ENCODE peak calls at places on chromosomes 4 and X, in four cellular contexts. I is K562, Q is SK-N-SH, L is GM12878. K is an unnamed sample.
A peak's percentile ranks its signal among the peaks of the same experiment; 100 is the strongest.

GRCh38 chr4:129545599-129546278 is 449.8 kb downstream of the C4orf33 start:
- DNase-seq in I (no peak), Q (no peak), L (no peak), K (no peak)

GRCh38 chr4:184938871-184939270 is 79.4 kb upstream of the HELT start:
- DNase-seq in I (no peak), Q (no peak), L (no peak), K (no peak)

GRCh38 chrX:133171962-133172708 is 46.0 kb downstream of the TFDP3 start:
- DNase-seq in I (no peak), Q (peak; percentile 24), L (no peak), K (no peak)

GRCh38 chr4:181970356-181970755 is 272.8 kb upstream of the TENM3 start:
- DNase-seq in I (no peak), Q (no peak), L (no peak), K (no peak)

GRCh38 chr4:24799544-24800272 is 4.3 kb downstream of the SOD3 start:
- DNase-seq in I (no peak), Q (peak; percentile 27), L (no peak), K (no peak)

GRCh38 chr4:65791807-65792308 is 121.6 kb upstream of the EPHA5 start:
- DNase-seq in I (no peak), Q (no peak), L (no peak), K (no peak)

GRCh38 chr4:36351082-36351666 is 69.8 kb downstream of the DTHD1 start:
- DNase-seq in I (peak; percentile 17), Q (peak; percentile 18), L (peak; percentile 37), K (peak; percentile 13)

GRCh38 chrX:120514236-120514635 is 45.1 kb upstream of the LAMP2 start:
- DNase-seq in I (peak; percentile 23), Q (peak; percentile 33), L (no peak), K (no peak)

GRCh38 chr4:164753873-164754488 is at the start of gene SMIM31:
- DNase-seq in I (no peak), Q (no peak), L (no peak), K (no peak)

GRCh38 chr4:47031011-47031678 is at the start of gene GABRB1:
- DNase-seq in I (no peak), Q (peak; percentile 38), L (no peak), K (peak; percentile 50)

GRCh38 chr4:17763931-17764330 is 17.5 kb downstream of the FAM184B start:
- DNase-seq in I (no peak), Q (peak; percentile 33), L (no peak), K (no peak)

GRCh38 chrX:76148753-76149152 is 24.1 kb upstream of the PBDC1 start:
- DNase-seq in I (no peak), Q (no peak), L (peak; percentile 45), K (no peak)

GRCh38 chr4:22607382-22607781 is 85.4 kb upstream of the GBA3 start:
- DNase-seq in I (no peak), Q (peak; percentile 59), L (no peak), K (no peak)

GRCh38 chrX:9560219-9560618 is 95.4 kb downstream of the TBL1X start:
- DNase-seq in I (no peak), Q (no peak), L (no peak), K (no peak)

GRCh38 chr4:95572304-95572991 is 23.7 kb upstream of the UNC5C start:
- DNase-seq in I (no peak), Q (no peak), L (no peak), K (no peak)

GRCh38 chrX:48022740-48023139 is 16.0 kb downstream of the SPACA5 start:
- DNase-seq in I (no peak), Q (no peak), L (no peak), K (no peak)

GRCh38 chrX:48028091-48028490 is 21.3 kb downstream of the SPACA5 start:
- DNase-seq in I (no peak), Q (no peak), L (no peak), K (no peak)

GRCh38 chrX:48022100-48022499 is 15.3 kb downstream of the SPACA5 start:
- DNase-seq in I (no peak), Q (no peak), L (no peak), K (no peak)

GRCh38 chrX:48021026-48021900 is 14.5 kb downstream of the SPACA5 start:
- DNase-seq in I (peak; percentile 52), Q (peak; percentile 86), L (peak; percentile 62), K (no peak)

DNA sequence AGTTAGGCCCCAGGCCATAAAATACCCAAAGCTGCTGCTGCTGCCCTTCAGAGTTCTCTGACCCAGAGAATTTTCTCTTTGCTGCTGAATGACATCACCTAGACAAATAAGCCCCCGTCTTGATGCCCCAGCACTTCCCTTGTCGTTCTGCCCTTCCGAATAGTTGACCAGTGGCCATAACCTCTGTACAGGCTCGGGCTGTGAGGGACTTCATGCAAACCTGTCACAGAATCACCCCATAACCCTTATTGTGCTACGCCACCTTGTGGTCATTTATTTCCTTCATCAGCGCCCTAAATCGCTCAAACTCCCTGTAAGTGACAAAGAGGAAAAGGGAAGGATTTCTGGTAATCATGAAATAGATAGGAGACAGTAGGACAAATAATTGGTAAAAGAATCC is 18.8 kb downstream of the SPACA5 start:
- DNase-seq in I (peak; percentile 48), Q (peak; percentile 55), L (peak; percentile 28), K (no peak)
- TF ChIP-seq SIN3A in I (no peak), Q (no peak), L (no peak), K (no peak)

GRCh38 chr4:52704133-52704532 is 45.0 kb upstream of the USP46 start:
- DNase-seq in I (no peak), Q (no peak), L (no peak), K (no peak)

GRCh38 chr4:52704676-52705075 is 45.6 kb upstream of the USP46 start:
- DNase-seq in I (no peak), Q (no peak), L (no peak), K (no peak)

DNA sequence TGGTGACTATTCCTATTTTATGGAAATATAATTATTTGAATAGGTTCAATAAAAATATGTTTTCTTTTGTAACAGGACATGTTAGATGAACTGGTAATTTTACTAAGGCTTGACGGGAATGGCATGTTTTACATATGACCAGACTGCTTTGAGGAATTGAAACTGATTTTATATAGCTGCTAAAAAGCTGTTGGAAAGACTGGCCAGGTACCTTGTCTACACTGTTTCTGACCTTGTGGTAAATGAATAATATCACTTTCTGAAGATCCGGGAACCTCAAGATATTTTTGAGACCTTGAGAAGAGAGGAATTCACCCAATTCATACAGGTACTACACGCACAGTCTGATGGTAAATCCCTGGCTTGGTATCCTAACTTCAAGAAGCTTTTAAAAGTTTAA is 42.1 kb upstream of the USP46 start:
- DNase-seq in I (no peak), Q (no peak), L (peak; percentile 75), K (no peak)
- TF ChIP-seq REST in I (no peak), Q (no peak), L (no peak), K (no peak)

GRCh38 chr4:108166441-108167315 is 2.1 kb downstream of the LEF1 start:
- DNase-seq in I (peak; percentile 69), Q (peak; percentile 47), L (no peak), K (no peak)

GRCh38 chr4:108166038-108166437 is 2.7 kb downstream of the LEF1 start:
- DNase-seq in I (peak; percentile 22), Q (no peak), L (no peak), K (no peak)

GRCh38 chr4:108168213-108168671 is 490 bp downstream of the LEF1 start:
- DNase-seq in I (no peak), Q (no peak), L (no peak), K (no peak)

GRCh38 chr4:108163352-108163751 is 5.4 kb downstream of the LEF1 start:
- DNase-seq in I (no peak), Q (no peak), L (no peak), K (no peak)

GRCh38 chr4:108165601-108166000 is 3.1 kb downstream of the LEF1 start:
- DNase-seq in I (no peak), Q (no peak), L (no peak), K (no peak)
- TF ChIP-seq SIN3A in I (no peak), Q (no peak), L (peak; percentile 1), K (no peak)

GRCh38 chr4:119788334-119789266 is 160.0 kb upstream of the PDE5A start:
- DNase-seq in I (no peak), Q (no peak), L (no peak), K (no peak)
- TF ChIP-seq REST in I (no peak), Q (no peak), L (no peak), K (no peak)

DNA sequence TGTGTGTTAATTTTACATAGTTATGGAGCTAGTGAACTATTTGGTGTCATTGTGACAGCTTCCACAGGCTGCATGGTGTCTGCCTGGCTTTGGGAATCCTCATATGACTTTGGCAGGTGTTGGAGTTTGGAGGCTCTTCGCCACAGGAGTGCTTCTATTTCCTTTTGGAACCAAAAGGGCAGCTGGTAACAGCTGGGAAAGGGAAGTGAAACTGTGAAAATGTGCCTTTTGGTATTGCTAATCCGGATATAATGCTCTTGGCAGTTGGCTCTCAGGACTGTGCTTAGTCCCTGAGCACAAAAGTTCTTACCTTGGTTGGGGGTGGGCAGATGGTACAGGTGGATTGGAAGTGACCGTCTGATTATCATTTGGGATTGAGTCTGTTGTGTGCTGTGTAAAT is 18.1 kb downstream of the OFD1 start:
- DNase-seq in I (no peak), Q (no peak), L (no peak), K (no peak)
- TF ChIP-seq SIN3A in I (no peak), Q (no peak), L (no peak), K (no peak)

DNA sequence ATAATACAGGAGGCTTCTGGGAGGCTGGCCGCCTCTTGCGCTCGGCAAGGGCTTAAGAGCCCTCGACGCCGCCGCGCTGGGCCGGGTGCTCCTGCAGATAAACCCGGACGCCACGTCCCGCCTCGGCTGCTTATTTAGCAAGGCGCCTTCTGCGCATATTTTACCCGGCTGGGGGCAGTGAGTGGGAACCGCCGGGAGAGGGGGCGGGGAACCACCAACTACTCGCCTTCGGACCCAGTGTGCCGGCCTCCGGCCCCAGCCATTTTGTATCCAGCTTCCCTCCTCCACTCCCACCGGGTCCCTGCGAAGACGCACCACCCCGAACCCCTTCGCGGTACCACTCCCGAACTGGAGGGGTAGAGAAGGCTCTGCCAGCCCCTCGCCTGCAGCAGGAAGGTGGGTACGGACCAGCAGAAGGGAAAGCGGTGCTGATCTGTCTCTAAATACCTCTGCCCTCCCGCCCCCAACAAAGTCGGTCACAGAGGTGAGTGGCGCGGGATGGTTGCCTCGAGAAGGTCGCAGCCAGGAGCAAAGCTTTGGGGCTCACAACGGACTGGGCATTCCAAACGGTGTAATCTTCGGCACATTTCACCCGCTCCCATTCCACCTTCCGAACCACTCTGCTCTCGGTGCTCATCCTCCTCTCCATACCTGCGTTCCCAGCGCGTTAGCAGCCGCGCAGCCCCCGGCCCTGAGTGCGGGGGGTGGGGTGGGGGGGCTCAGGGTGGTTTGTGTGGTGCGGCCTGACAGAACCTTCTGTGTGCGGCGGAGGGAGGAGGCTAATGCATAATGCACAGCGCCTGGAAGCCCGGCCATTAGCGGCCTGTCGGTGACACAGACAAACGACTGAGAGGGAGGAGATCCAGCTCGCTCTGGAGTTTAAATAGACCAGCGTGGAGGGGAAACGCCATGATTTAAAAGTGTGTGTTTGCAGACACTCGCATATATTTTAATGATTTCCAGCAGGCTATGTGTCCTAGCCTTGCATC is 4.9 kb upstream of the BCOR start:
- DNase-seq in I (no peak), Q (no peak), L (no peak), K (no peak)
- TF ChIP-seq REST in I (no peak), Q (no peak), L (no peak), K (no peak)